ENCODE peak calls at places on chromosomes 2 and 18, in ten cellular contexts. One of them, this sample, is unnamed.

GRCh38 chr2:166803314-166803986 is 84.8 kb upstream of the XIRP2 start:
- DNase-seq in Peyer's patch: no peak
- DNase-seq in body of pancreas: no peak
- DNase-seq in IMR-90: peak
- DNase-seq in ovary: no peak
- DNase-seq in heart left ventricle: no peak
- DNase-seq in suprapubic skin: no peak
- DNase-seq in prostate gland: no peak
- DNase-seq in GM12878: no peak
- DNase-seq in uterus: no peak
- DNase-seq in this sample: no peak

GRCh38 chr18:8798996-8799395 is 93.6 kb downstream of the MTCL1 start:
- DNase-seq in suprapubic skin: no peak
- DNase-seq in Peyer's patch: no peak
- DNase-seq in body of pancreas: peak
- DNase-seq in prostate gland: no peak
- DNase-seq in IMR-90: no peak
- DNase-seq in uterus: no peak
- DNase-seq in ovary: no peak
- DNase-seq in heart left ventricle: peak
- DNase-seq in GM12878: no peak
- DNase-seq in this sample: no peak

GRCh38 chr2:60550151-60550983 is 3.1 kb downstream of the BCL11A start:
- DNase-seq in suprapubic skin: no peak
- DNase-seq in IMR-90: peak
- DNase-seq in ovary: peak
- DNase-seq in body of pancreas: peak
- DNase-seq in uterus: no peak
- DNase-seq in GM12878: no peak
- DNase-seq in Peyer's patch: peak
- DNase-seq in heart left ventricle: peak
- DNase-seq in prostate gland: peak
- DNase-seq in this sample: peak

GRCh38 chr18:9495916-9496540 is 20.7 kb downstream of the RALBP1 start:
- DNase-seq in Peyer's patch: no peak
- DNase-seq in uterus: no peak
- DNase-seq in GM12878: no peak
- DNase-seq in prostate gland: no peak
- DNase-seq in suprapubic skin: no peak
- DNase-seq in heart left ventricle: no peak
- DNase-seq in ovary: no peak
- DNase-seq in body of pancreas: no peak
- DNase-seq in IMR-90: no peak
- DNase-seq in this sample: no peak

GRCh38 chr2:97724073-97724410 is 10.7 kb downstream of the ZAP70 start:
- DNase-seq in uterus: no peak
- DNase-seq in ovary: no peak
- DNase-seq in prostate gland: no peak
- DNase-seq in Peyer's patch: no peak
- DNase-seq in suprapubic skin: no peak
- DNase-seq in GM12878: no peak
- DNase-seq in heart left ventricle: no peak
- DNase-seq in IMR-90: no peak
- DNase-seq in body of pancreas: no peak
- DNase-seq in this sample: peak

GRCh38 chr2:73258186-73258912 is 24.2 kb downstream of the CCT7 start:
- DNase-seq in Peyer's patch: no peak
- DNase-seq in IMR-90: no peak
- DNase-seq in ovary: no peak
- DNase-seq in body of pancreas: no peak
- DNase-seq in GM12878: no peak
- DNase-seq in heart left ventricle: no peak
- DNase-seq in uterus: no peak
- DNase-seq in suprapubic skin: peak
- DNase-seq in prostate gland: no peak
- DNase-seq in this sample: no peak

GRCh38 chr18:44679912-44680270 is 797 bp upstream of the SETBP1 start:
- DNase-seq in suprapubic skin: no peak
- DNase-seq in prostate gland: peak
- DNase-seq in body of pancreas: peak
- DNase-seq in IMR-90: peak
- DNase-seq in GM12878: no peak
- DNase-seq in uterus: peak
- DNase-seq in Peyer's patch: peak
- DNase-seq in ovary: peak
- DNase-seq in heart left ventricle: peak
- DNase-seq in this sample: peak

GRCh38 chr2:134367915-134368911 is 114.3 kb downstream of the MGAT5 start:
- DNase-seq in suprapubic skin: no peak
- DNase-seq in uterus: no peak
- DNase-seq in Peyer's patch: no peak
- DNase-seq in heart left ventricle: no peak
- DNase-seq in IMR-90: peak
- DNase-seq in GM12878: no peak
- DNase-seq in body of pancreas: no peak
- DNase-seq in prostate gland: no peak
- DNase-seq in ovary: no peak
- DNase-seq in this sample: no peak

GRCh38 chr2:183490930-183491329 is 366.7 kb downstream of the NUP35 start:
- DNase-seq in uterus: no peak
- DNase-seq in body of pancreas: no peak
- DNase-seq in suprapubic skin: no peak
- DNase-seq in heart left ventricle: peak
- DNase-seq in prostate gland: no peak
- DNase-seq in ovary: no peak
- DNase-seq in Peyer's patch: no peak
- DNase-seq in IMR-90: no peak
- DNase-seq in GM12878: no peak
- DNase-seq in this sample: no peak

GRCh38 chr18:21911551-21911950 is 171.0 kb downstream of the MIB1 start:
- DNase-seq in Peyer's patch: no peak
- DNase-seq in prostate gland: no peak
- DNase-seq in IMR-90: no peak
- DNase-seq in heart left ventricle: no peak
- DNase-seq in suprapubic skin: no peak
- DNase-seq in uterus: no peak
- DNase-seq in ovary: no peak
- DNase-seq in body of pancreas: no peak
- DNase-seq in GM12878: no peak
- DNase-seq in this sample: no peak

GRCh38 chr2:150167711-150168110 is 319.8 kb downstream of the RND3 start:
- DNase-seq in IMR-90: peak
- DNase-seq in Peyer's patch: no peak
- DNase-seq in prostate gland: no peak
- DNase-seq in GM12878: peak
- DNase-seq in body of pancreas: no peak
- DNase-seq in ovary: no peak
- DNase-seq in uterus: no peak
- DNase-seq in heart left ventricle: no peak
- DNase-seq in suprapubic skin: no peak
- DNase-seq in this sample: no peak

GRCh38 chr2:186848873-186849578 is at the start of gene ZSWIM2:
- DNase-seq in uterus: peak
- DNase-seq in body of pancreas: peak
- DNase-seq in suprapubic skin: peak
- DNase-seq in Peyer's patch: no peak
- DNase-seq in GM12878: no peak
- DNase-seq in heart left ventricle: peak
- DNase-seq in prostate gland: peak
- DNase-seq in ovary: peak
- DNase-seq in IMR-90: peak
- DNase-seq in this sample: peak

GRCh38 chr2:118811514-118811913 is 35.9 kb downstream of the EN1 start:
- DNase-seq in heart left ventricle: no peak
- DNase-seq in Peyer's patch: no peak
- DNase-seq in IMR-90: no peak
- DNase-seq in suprapubic skin: no peak
- DNase-seq in uterus: no peak
- DNase-seq in body of pancreas: no peak
- DNase-seq in prostate gland: no peak
- DNase-seq in ovary: no peak
- DNase-seq in GM12878: no peak
- DNase-seq in this sample: no peak

GRCh38 chr2:240319855-240320560 is 115.5 kb upstream of the GPC1 start:
- DNase-seq in IMR-90: peak
- DNase-seq in body of pancreas: no peak
- DNase-seq in heart left ventricle: peak
- DNase-seq in suprapubic skin: no peak
- DNase-seq in prostate gland: no peak
- DNase-seq in ovary: peak
- DNase-seq in GM12878: no peak
- DNase-seq in uterus: no peak
- DNase-seq in Peyer's patch: no peak
- DNase-seq in this sample: no peak

GRCh38 chr2:3117650-3118216 is 259.9 kb downstream of the EIPR1 start:
- DNase-seq in IMR-90: no peak
- DNase-seq in heart left ventricle: no peak
- DNase-seq in ovary: no peak
- DNase-seq in suprapubic skin: no peak
- DNase-seq in Peyer's patch: no peak
- DNase-seq in uterus: no peak
- DNase-seq in GM12878: no peak
- DNase-seq in body of pancreas: no peak
- DNase-seq in prostate gland: no peak
- DNase-seq in this sample: no peak

GRCh38 chr2:26648516-26648915 is 7.3 kb upstream of the CIB4 start:
- DNase-seq in suprapubic skin: no peak
- DNase-seq in GM12878: no peak
- DNase-seq in IMR-90: no peak
- DNase-seq in ovary: no peak
- DNase-seq in body of pancreas: no peak
- DNase-seq in uterus: no peak
- DNase-seq in prostate gland: no peak
- DNase-seq in heart left ventricle: no peak
- DNase-seq in Peyer's patch: no peak
- DNase-seq in this sample: peak

GRCh38 chr2:36355157-36355889 is at the start of gene CRIM1:
- DNase-seq in GM12878: no peak
- DNase-seq in suprapubic skin: peak
- DNase-seq in heart left ventricle: peak
- DNase-seq in body of pancreas: peak
- DNase-seq in ovary: peak
- DNase-seq in IMR-90: peak
- DNase-seq in Peyer's patch: peak
- DNase-seq in prostate gland: peak
- DNase-seq in uterus: peak
- DNase-seq in this sample: peak
- TF ChIP-seq POLR2A in GM12878: peak
- TF ChIP-seq POLR2A in suprapubic skin: peak
- TF ChIP-seq POLR2A in heart left ventricle: no peak
- TF ChIP-seq POLR2A in body of pancreas: peak
- TF ChIP-seq POLR2A in ovary: peak
- TF ChIP-seq POLR2A in IMR-90: peak
- TF ChIP-seq POLR2A in Peyer's patch: peak
- TF ChIP-seq POLR2A in prostate gland: peak
- TF ChIP-seq POLR2A in uterus: peak
- TF ChIP-seq POLR2A in this sample: no peak

GRCh38 chr2:219388127-219388844 is 574 bp upstream of the DNPEP start:
- DNase-seq in Peyer's patch: peak
- DNase-seq in uterus: peak
- DNase-seq in prostate gland: peak
- DNase-seq in suprapubic skin: peak
- DNase-seq in ovary: peak
- DNase-seq in heart left ventricle: peak
- DNase-seq in GM12878: peak
- DNase-seq in IMR-90: peak
- DNase-seq in body of pancreas: peak
- DNase-seq in this sample: peak
- H3K27ac ChIP-seq in Peyer's patch: peak
- H3K27ac ChIP-seq in uterus: peak
- H3K27ac ChIP-seq in prostate gland: peak
- H3K27ac ChIP-seq in suprapubic skin: peak
- H3K27ac ChIP-seq in ovary: peak
- H3K27ac ChIP-seq in heart left ventricle: peak
- H3K27ac ChIP-seq in GM12878: no peak
- H3K27ac ChIP-seq in IMR-90: peak
- H3K27ac ChIP-seq in body of pancreas: peak
- H3K27ac ChIP-seq in this sample: peak

DNA sequence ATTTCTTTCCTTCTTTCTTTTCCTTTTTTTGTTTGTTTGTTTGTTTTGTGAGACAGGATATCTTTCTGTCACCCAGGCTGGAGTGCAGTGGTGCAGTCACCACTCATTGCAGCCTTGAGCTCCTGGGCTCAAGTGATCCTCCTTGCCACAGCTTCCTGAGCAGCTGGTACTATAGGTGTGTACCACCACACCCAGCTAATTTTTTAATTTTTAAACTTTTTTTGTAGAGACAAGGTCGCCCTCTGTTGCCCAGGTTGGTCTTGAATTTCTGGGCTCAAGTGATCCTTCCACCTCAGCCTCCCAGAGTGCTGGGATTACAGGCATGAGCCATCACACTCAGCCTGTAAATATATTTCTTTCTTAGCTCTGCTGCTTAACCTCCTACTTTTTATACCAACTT is 83.4 kb upstream of the CYP20A1 start:
- DNase-seq in suprapubic skin: no peak
- DNase-seq in ovary: no peak
- DNase-seq in body of pancreas: no peak
- DNase-seq in Peyer's patch: no peak
- DNase-seq in uterus: no peak
- DNase-seq in IMR-90: no peak
- DNase-seq in prostate gland: no peak
- DNase-seq in heart left ventricle: no peak
- DNase-seq in GM12878: no peak
- DNase-seq in this sample: no peak
- TF ChIP-seq CTCF in suprapubic skin: no peak
- TF ChIP-seq CTCF in ovary: no peak
- TF ChIP-seq CTCF in body of pancreas: no peak
- TF ChIP-seq CTCF in Peyer's patch: no peak
- TF ChIP-seq CTCF in uterus: no peak
- TF ChIP-seq CTCF in IMR-90: no peak
- TF ChIP-seq CTCF in prostate gland: no peak
- TF ChIP-seq CTCF in heart left ventricle: no peak
- TF ChIP-seq CTCF in GM12878: peak
- TF ChIP-seq CTCF in this sample: no peak

GRCh38 chr2:154827286-154827685 is 128.8 kb downstream of the KCNJ3 start:
- DNase-seq in uterus: no peak
- DNase-seq in GM12878: no peak
- DNase-seq in heart left ventricle: no peak
- DNase-seq in prostate gland: no peak
- DNase-seq in ovary: no peak
- DNase-seq in Peyer's patch: no peak
- DNase-seq in body of pancreas: no peak
- DNase-seq in suprapubic skin: no peak
- DNase-seq in IMR-90: no peak
- DNase-seq in this sample: no peak

GRCh38 chr2:154832711-154833110 is 134.2 kb downstream of the KCNJ3 start:
- DNase-seq in IMR-90: no peak
- DNase-seq in GM12878: no peak
- DNase-seq in uterus: no peak
- DNase-seq in heart left ventricle: no peak
- DNase-seq in ovary: no peak
- DNase-seq in prostate gland: no peak
- DNase-seq in body of pancreas: no peak
- DNase-seq in Peyer's patch: no peak
- DNase-seq in suprapubic skin: no peak
- DNase-seq in this sample: no peak

GRCh38 chr2:154825358-154825757 is 126.9 kb downstream of the KCNJ3 start:
- DNase-seq in uterus: no peak
- DNase-seq in prostate gland: no peak
- DNase-seq in IMR-90: no peak
- DNase-seq in heart left ventricle: no peak
- DNase-seq in body of pancreas: no peak
- DNase-seq in Peyer's patch: no peak
- DNase-seq in ovary: no peak
- DNase-seq in GM12878: no peak
- DNase-seq in suprapubic skin: no peak
- DNase-seq in this sample: no peak

GRCh38 chr2:154826827-154827226 is 128.3 kb downstream of the KCNJ3 start:
- DNase-seq in Peyer's patch: no peak
- DNase-seq in GM12878: no peak
- DNase-seq in suprapubic skin: no peak
- DNase-seq in body of pancreas: no peak
- DNase-seq in IMR-90: no peak
- DNase-seq in heart left ventricle: no peak
- DNase-seq in prostate gland: no peak
- DNase-seq in ovary: no peak
- DNase-seq in uterus: no peak
- DNase-seq in this sample: no peak
- TF ChIP-seq POLR2A in Peyer's patch: no peak
- TF ChIP-seq POLR2A in GM12878: no peak
- TF ChIP-seq POLR2A in suprapubic skin: no peak
- TF ChIP-seq POLR2A in body of pancreas: no peak
- TF ChIP-seq POLR2A in IMR-90: no peak
- TF ChIP-seq POLR2A in heart left ventricle: no peak
- TF ChIP-seq POLR2A in prostate gland: no peak
- TF ChIP-seq POLR2A in ovary: no peak
- TF ChIP-seq POLR2A in uterus: no peak
- TF ChIP-seq POLR2A in this sample: no peak

This sample was measured in spleen.